ENCODE peak calls at places on chromosomes 1 and 21, in six cellular contexts. One of them, this sample, is unnamed.

GRCh38 chr1:168227620-168228019 is 1.8 kb downstream of the SFT2D2 start:
- DNase-seq in lower lobe of right lung: no peak
- DNase-seq in heart right ventricle: no peak
- DNase-seq in prostate gland: no peak
- DNase-seq in coronary artery: no peak
- DNase-seq in dorsolateral prefrontal cortex: no peak
- DNase-seq in this sample: no peak

GRCh38 chr1:153985984-153986761 is at the start of gene RAB13:
- DNase-seq in lower lobe of right lung: peak
- DNase-seq in heart right ventricle: peak
- DNase-seq in prostate gland: peak
- DNase-seq in coronary artery: peak
- DNase-seq in dorsolateral prefrontal cortex: no peak
- DNase-seq in this sample: peak

GRCh38 chr1:235617808-235618207 is 31.8 kb downstream of the GNG4 start:
- DNase-seq in lower lobe of right lung: no peak
- DNase-seq in heart right ventricle: no peak
- DNase-seq in prostate gland: no peak
- DNase-seq in coronary artery: no peak
- DNase-seq in dorsolateral prefrontal cortex: no peak
- DNase-seq in this sample: no peak

GRCh38 chr1:229781453-229781852 is 155.4 kb downstream of the URB2 start:
- DNase-seq in lower lobe of right lung: peak
- DNase-seq in heart right ventricle: peak
- DNase-seq in prostate gland: peak
- DNase-seq in coronary artery: no peak
- DNase-seq in dorsolateral prefrontal cortex: no peak
- DNase-seq in this sample: peak

GRCh38 chr1:59081181-59081580 is 215.7 kb upstream of the FGGY start:
- DNase-seq in lower lobe of right lung: no peak
- DNase-seq in heart right ventricle: no peak
- DNase-seq in prostate gland: no peak
- DNase-seq in coronary artery: no peak
- DNase-seq in dorsolateral prefrontal cortex: no peak
- DNase-seq in this sample: no peak

GRCh38 chr1:25126568-25126967 is 105.7 kb downstream of the SYF2 start:
- DNase-seq in lower lobe of right lung: no peak
- DNase-seq in heart right ventricle: no peak
- DNase-seq in prostate gland: no peak
- DNase-seq in coronary artery: no peak
- DNase-seq in dorsolateral prefrontal cortex: no peak
- DNase-seq in this sample: no peak

GRCh38 chr21:45910155-45910547 is 71.4 kb upstream of the COL6A1 start:
- DNase-seq in lower lobe of right lung: no peak
- DNase-seq in heart right ventricle: no peak
- DNase-seq in prostate gland: no peak
- DNase-seq in coronary artery: no peak
- DNase-seq in dorsolateral prefrontal cortex: no peak
- DNase-seq in this sample: no peak

GRCh38 chr1:26739251-26739914 is 43.6 kb downstream of the ARID1A start:
- DNase-seq in lower lobe of right lung: no peak
- DNase-seq in heart right ventricle: no peak
- DNase-seq in prostate gland: no peak
- DNase-seq in coronary artery: no peak
- DNase-seq in dorsolateral prefrontal cortex: no peak
- DNase-seq in this sample: no peak

GRCh38 chr1:42282867-42283583 is 52.0 kb downstream of the FOXJ3 start:
- DNase-seq in lower lobe of right lung: no peak
- DNase-seq in heart right ventricle: no peak
- DNase-seq in prostate gland: no peak
- DNase-seq in coronary artery: no peak
- DNase-seq in dorsolateral prefrontal cortex: no peak
- DNase-seq in this sample: no peak

GRCh38 chr1:46300673-46301405 is 2.6 kb downstream of the LRRC41 start:
- DNase-seq in lower lobe of right lung: no peak
- DNase-seq in heart right ventricle: no peak
- DNase-seq in prostate gland: peak
- DNase-seq in coronary artery: no peak
- DNase-seq in dorsolateral prefrontal cortex: no peak
- DNase-seq in this sample: no peak

GRCh38 chr1:62728963-62729362 is 40.8 kb upstream of the DOCK7 start:
- DNase-seq in lower lobe of right lung: no peak
- DNase-seq in heart right ventricle: no peak
- DNase-seq in prostate gland: no peak
- DNase-seq in coronary artery: no peak
- DNase-seq in dorsolateral prefrontal cortex: no peak
- DNase-seq in this sample: no peak

GRCh38 chr21:31235671-31236450 is 108.2 kb downstream of the TIAM1 start:
- DNase-seq in lower lobe of right lung: no peak
- DNase-seq in heart right ventricle: no peak
- DNase-seq in prostate gland: no peak
- DNase-seq in coronary artery: no peak
- DNase-seq in dorsolateral prefrontal cortex: no peak
- DNase-seq in this sample: no peak

GRCh38 chr1:68372487-68372886 is 77.3 kb downstream of the RPE65 start:
- DNase-seq in lower lobe of right lung: no peak
- DNase-seq in heart right ventricle: no peak
- DNase-seq in prostate gland: no peak
- DNase-seq in coronary artery: no peak
- DNase-seq in dorsolateral prefrontal cortex: no peak
- DNase-seq in this sample: no peak

GRCh38 chr1:9292361-9293240 is at the start of gene SPSB1:
- DNase-seq in lower lobe of right lung: peak
- DNase-seq in heart right ventricle: peak
- DNase-seq in prostate gland: peak
- DNase-seq in coronary artery: peak
- DNase-seq in dorsolateral prefrontal cortex: peak
- DNase-seq in this sample: peak

GRCh38 chr21:37017951-37018679 is 11.6 kb downstream of the RIPPLY3 start:
- DNase-seq in lower lobe of right lung: no peak
- DNase-seq in heart right ventricle: no peak
- DNase-seq in prostate gland: no peak
- DNase-seq in coronary artery: no peak
- DNase-seq in dorsolateral prefrontal cortex: no peak
- DNase-seq in this sample: no peak

GRCh38 chr21:37045139-37045538 is 27.7 kb downstream of the PIGP start:
- DNase-seq in lower lobe of right lung: no peak
- DNase-seq in heart right ventricle: no peak
- DNase-seq in prostate gland: no peak
- DNase-seq in coronary artery: no peak
- DNase-seq in dorsolateral prefrontal cortex: no peak
- DNase-seq in this sample: no peak

GRCh38 chr1:17255336-17255735 is 6.4 kb downstream of the PADI3 start:
- DNase-seq in lower lobe of right lung: no peak
- DNase-seq in heart right ventricle: no peak
- DNase-seq in prostate gland: no peak
- DNase-seq in coronary artery: no peak
- DNase-seq in dorsolateral prefrontal cortex: no peak
- DNase-seq in this sample: no peak

GRCh38 chr21:32410916-32411315 is 1.6 kb upstream of the EVA1C start:
- DNase-seq in lower lobe of right lung: no peak
- DNase-seq in heart right ventricle: no peak
- DNase-seq in prostate gland: no peak
- DNase-seq in coronary artery: no peak
- DNase-seq in dorsolateral prefrontal cortex: peak
- DNase-seq in this sample: no peak

GRCh38 chr21:17451364-17451869 is 61.4 kb upstream of the CXADR start:
- DNase-seq in lower lobe of right lung: no peak
- DNase-seq in heart right ventricle: no peak
- DNase-seq in prostate gland: no peak
- DNase-seq in coronary artery: no peak
- DNase-seq in dorsolateral prefrontal cortex: no peak
- DNase-seq in this sample: no peak

GRCh38 chr1:219416598-219417238 is 196.2 kb downstream of the ZC3H11B start:
- DNase-seq in lower lobe of right lung: no peak
- DNase-seq in heart right ventricle: no peak
- DNase-seq in prostate gland: peak
- DNase-seq in coronary artery: no peak
- DNase-seq in dorsolateral prefrontal cortex: peak
- DNase-seq in this sample: no peak

GRCh38 chr1:79100385-79100784 is 93.9 kb upstream of the ADGRL4 start:
- DNase-seq in lower lobe of right lung: no peak
- DNase-seq in heart right ventricle: no peak
- DNase-seq in prostate gland: no peak
- DNase-seq in coronary artery: no peak
- DNase-seq in dorsolateral prefrontal cortex: no peak
- DNase-seq in this sample: no peak

GRCh38 chr1:201704439-201704792 is 124.5 kb upstream of the IPO9 start:
- DNase-seq in lower lobe of right lung: no peak
- DNase-seq in heart right ventricle: no peak
- DNase-seq in prostate gland: no peak
- DNase-seq in coronary artery: no peak
- DNase-seq in dorsolateral prefrontal cortex: no peak
- DNase-seq in this sample: no peak
- TF ChIP-seq CTCF in lower lobe of right lung: no peak
- TF ChIP-seq CTCF in heart right ventricle: no peak
- TF ChIP-seq CTCF in prostate gland: no peak
- TF ChIP-seq CTCF in coronary artery: no peak
- TF ChIP-seq CTCF in dorsolateral prefrontal cortex: peak
- TF ChIP-seq CTCF in this sample: peak

DNA sequence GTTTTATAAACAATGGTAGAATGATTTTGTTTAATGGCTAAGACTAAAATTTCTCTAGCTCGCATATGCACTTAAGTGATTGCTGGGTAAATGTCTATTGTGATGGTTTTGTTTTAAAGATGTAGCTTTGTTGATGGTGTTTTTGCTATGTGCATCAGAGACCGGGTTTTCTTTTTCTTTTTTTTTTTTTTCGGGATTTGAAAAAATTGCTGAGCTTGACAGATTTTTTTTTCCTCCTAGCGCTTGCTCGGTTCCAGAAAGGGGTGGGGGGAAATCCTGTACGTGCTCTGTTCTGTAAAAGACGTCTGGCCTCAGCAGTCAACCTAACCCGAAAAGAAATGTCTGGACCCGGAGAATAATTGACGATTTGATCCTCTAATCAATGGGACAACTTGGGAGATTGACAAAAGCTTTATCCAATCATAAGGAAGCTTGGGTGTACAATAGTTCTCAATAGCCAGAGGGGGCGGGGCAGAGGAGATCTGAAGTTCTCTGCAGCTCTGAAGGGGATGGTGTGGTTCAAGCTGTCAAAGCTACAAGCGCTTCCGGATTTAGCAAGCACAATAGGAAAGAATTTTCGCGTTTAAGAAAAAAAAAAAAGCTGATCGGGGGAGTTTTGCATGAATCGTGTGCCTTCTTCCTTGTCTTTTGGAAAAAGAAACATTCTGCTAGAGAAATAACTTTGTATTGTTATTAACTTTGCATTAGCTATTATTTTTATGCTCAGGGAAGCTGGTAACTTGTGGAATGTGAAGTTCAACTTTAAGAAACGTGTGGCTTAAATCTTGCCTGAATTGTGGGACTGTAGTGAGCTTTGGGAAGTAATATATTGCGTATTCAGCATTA is 4.5 kb upstream of the NFIA start:
- DNase-seq in lower lobe of right lung: peak
- DNase-seq in heart right ventricle: peak
- DNase-seq in prostate gland: peak
- DNase-seq in coronary artery: peak
- DNase-seq in dorsolateral prefrontal cortex: peak
- DNase-seq in this sample: peak
- TF ChIP-seq CTCF in lower lobe of right lung: no peak
- TF ChIP-seq CTCF in heart right ventricle: no peak
- TF ChIP-seq CTCF in prostate gland: no peak
- TF ChIP-seq CTCF in coronary artery: no peak
- TF ChIP-seq CTCF in dorsolateral prefrontal cortex: peak
- TF ChIP-seq CTCF in this sample: no peak

GRCh38 chr1:32886012-32886827 is at the start of gene HPCA:
- DNase-seq in lower lobe of right lung: peak
- DNase-seq in heart right ventricle: peak
- DNase-seq in prostate gland: no peak
- DNase-seq in coronary artery: no peak
- DNase-seq in dorsolateral prefrontal cortex: no peak
- DNase-seq in this sample: peak
- TF ChIP-seq CTCF in lower lobe of right lung: peak
- TF ChIP-seq CTCF in heart right ventricle: peak
- TF ChIP-seq CTCF in prostate gland: peak
- TF ChIP-seq CTCF in coronary artery: no peak
- TF ChIP-seq CTCF in dorsolateral prefrontal cortex: peak
- TF ChIP-seq CTCF in this sample: peak

GRCh38 chr1:194338241-194338948 is 1152.0 kb upstream of the B3GALT2 start:
- DNase-seq in lower lobe of right lung: no peak
- DNase-seq in heart right ventricle: no peak
- DNase-seq in prostate gland: no peak
- DNase-seq in coronary artery: no peak
- DNase-seq in dorsolateral prefrontal cortex: no peak
- DNase-seq in this sample: no peak

GRCh38 chr1:194341587-194341986 is 1155.2 kb upstream of the B3GALT2 start:
- DNase-seq in lower lobe of right lung: no peak
- DNase-seq in heart right ventricle: no peak
- DNase-seq in prostate gland: no peak
- DNase-seq in coronary artery: no peak
- DNase-seq in dorsolateral prefrontal cortex: no peak
- DNase-seq in this sample: no peak

GRCh38 chr1:194347184-194347583 is 1160.8 kb upstream of the B3GALT2 start:
- DNase-seq in lower lobe of right lung: no peak
- DNase-seq in heart right ventricle: no peak
- DNase-seq in prostate gland: no peak
- DNase-seq in coronary artery: no peak
- DNase-seq in dorsolateral prefrontal cortex: no peak
- DNase-seq in this sample: no peak

GRCh38 chr1:194339451-194339850 is 1153.0 kb upstream of the B3GALT2 start:
- DNase-seq in lower lobe of right lung: no peak
- DNase-seq in heart right ventricle: no peak
- DNase-seq in prostate gland: no peak
- DNase-seq in coronary artery: no peak
- DNase-seq in dorsolateral prefrontal cortex: no peak
- DNase-seq in this sample: no peak

DNA sequence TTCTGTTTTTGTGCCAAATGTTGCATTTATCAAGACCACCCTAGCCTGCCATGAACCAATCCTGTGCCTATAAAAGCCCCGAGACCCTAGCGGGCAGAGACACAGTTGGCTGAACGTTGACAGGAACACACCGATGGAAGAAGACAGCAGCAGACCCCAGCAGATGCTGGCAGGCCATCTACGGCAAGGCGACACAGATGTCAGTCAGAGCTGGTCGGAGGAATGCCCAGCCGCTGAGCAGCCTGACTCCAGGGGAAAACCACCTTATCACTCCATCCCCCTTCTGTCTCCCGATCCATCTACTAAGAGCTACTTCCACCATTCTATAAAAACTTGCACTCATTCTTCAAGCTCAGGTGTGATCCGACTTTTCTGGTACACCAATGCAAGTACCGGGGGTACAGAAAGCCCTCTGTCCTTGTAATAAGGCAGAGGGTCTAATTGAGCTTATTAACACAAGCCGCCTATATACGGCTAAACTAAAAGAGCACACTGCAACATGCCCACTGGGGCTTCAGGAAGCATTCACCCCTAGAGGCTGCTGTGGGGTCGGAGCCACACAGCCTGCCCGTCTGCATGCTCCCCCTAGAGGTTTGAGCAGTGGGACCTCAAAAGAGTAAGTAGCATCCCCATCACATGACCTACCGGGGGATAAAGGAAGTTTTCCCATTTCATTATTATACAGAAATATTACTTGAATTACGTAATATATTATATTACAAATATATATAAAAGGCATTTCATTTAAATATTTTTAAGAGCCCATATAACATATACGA is 1156.3 kb upstream of the B3GALT2 start:
- DNase-seq in lower lobe of right lung: no peak
- DNase-seq in heart right ventricle: no peak
- DNase-seq in prostate gland: no peak
- DNase-seq in coronary artery: no peak
- DNase-seq in dorsolateral prefrontal cortex: no peak
- DNase-seq in this sample: no peak
- TF ChIP-seq CTCF in lower lobe of right lung: no peak
- TF ChIP-seq CTCF in heart right ventricle: no peak
- TF ChIP-seq CTCF in prostate gland: no peak
- TF ChIP-seq CTCF in coronary artery: no peak
- TF ChIP-seq CTCF in dorsolateral prefrontal cortex: no peak
- TF ChIP-seq CTCF in this sample: peak